ENCODE peak calls at places on chromosome 11, in nine cellular contexts. V is IMR-90, E is Peyer's patch, X is NB4, O is prostate gland, U is spleen, N is esophagus squamous epithelium, I is body of pancreas, D is ovary. G is an unnamed sample.

GRCh38 chr11:65410936-65411680 is 11.5 kb upstream of the NEAT1 start:
- DNase-seq in V (no peak), U (peak; percentile 71), N (no peak), O (no peak), E (peak; percentile 35), D (no peak), X (no peak), I (no peak), G (no peak)

GRCh38 chr11:134120143-134120850 is 51.4 kb downstream of the JAM3 start:
- DNase-seq in I (no peak), X (no peak), V (peak; percentile 97), N (no peak), D (peak; percentile 70), E (no peak), O (peak; percentile 64), U (no peak), G (no peak)

GRCh38 chr11:86873573-86874083 is 73.3 kb downstream of the PRSS23 start:
- DNase-seq in V (peak; percentile 31), D (no peak), U (no peak), I (no peak), E (no peak), N (no peak), X (no peak), O (no peak), G (no peak)

GRCh38 chr11:27719575-27719925 is 19.3 kb upstream of the BDNF start:
- DNase-seq in N (no peak), D (no peak), X (no peak), U (no peak), O (no peak), E (no peak), V (no peak), I (no peak), G (no peak)

GRCh38 chr11:82978422-82979099 is 77.0 kb downstream of the DDIAS start:
- DNase-seq in E (no peak), X (no peak), D (no peak), V (peak; percentile 90), I (no peak), U (no peak), N (no peak), O (no peak), G (peak; percentile 33)

GRCh38 chr11:102572537-102573220 is 42.1 kb upstream of the MMP7 start:
- DNase-seq in N (no peak), U (no peak), D (no peak), E (no peak), V (peak; percentile 7), O (no peak), I (no peak), X (no peak), G (no peak)

GRCh38 chr11:27293500-27294417 is 69.3 kb downstream of the CCDC34 start:
- DNase-seq in E (no peak), N (no peak), D (no peak), U (no peak), O (no peak), I (no peak), X (no peak), V (peak; percentile 68), G (no peak)

GRCh38 chr11:64593156-64594105 is 2.4 kb downstream of the SLC22A12 start:
- DNase-seq in N (no peak), O (no peak), I (no peak), X (no peak), E (peak; percentile 36), U (peak; percentile 58), D (no peak), V (no peak), G (no peak)

GRCh38 chr11:86134580-86135318 is 65.9 kb upstream of the PICALM start:
- DNase-seq in D (no peak), E (no peak), O (no peak), U (no peak), N (no peak), V (no peak), I (no peak), X (peak; percentile 85), G (no peak)

GRCh38 chr11:133978816-133979215 is 22.0 kb upstream of the IGSF9B start:
- DNase-seq in I (no peak), U (no peak), O (no peak), E (no peak), D (no peak), X (no peak), N (no peak), V (peak; percentile 3), G (peak; percentile 58)

GRCh38 chr11:28963189-28963588 is 855.0 kb downstream of the METTL15 start:
- DNase-seq in X (no peak), E (no peak), V (peak; percentile 83), N (no peak), I (no peak), U (no peak), O (no peak), D (no peak), G (no peak)

DNA sequence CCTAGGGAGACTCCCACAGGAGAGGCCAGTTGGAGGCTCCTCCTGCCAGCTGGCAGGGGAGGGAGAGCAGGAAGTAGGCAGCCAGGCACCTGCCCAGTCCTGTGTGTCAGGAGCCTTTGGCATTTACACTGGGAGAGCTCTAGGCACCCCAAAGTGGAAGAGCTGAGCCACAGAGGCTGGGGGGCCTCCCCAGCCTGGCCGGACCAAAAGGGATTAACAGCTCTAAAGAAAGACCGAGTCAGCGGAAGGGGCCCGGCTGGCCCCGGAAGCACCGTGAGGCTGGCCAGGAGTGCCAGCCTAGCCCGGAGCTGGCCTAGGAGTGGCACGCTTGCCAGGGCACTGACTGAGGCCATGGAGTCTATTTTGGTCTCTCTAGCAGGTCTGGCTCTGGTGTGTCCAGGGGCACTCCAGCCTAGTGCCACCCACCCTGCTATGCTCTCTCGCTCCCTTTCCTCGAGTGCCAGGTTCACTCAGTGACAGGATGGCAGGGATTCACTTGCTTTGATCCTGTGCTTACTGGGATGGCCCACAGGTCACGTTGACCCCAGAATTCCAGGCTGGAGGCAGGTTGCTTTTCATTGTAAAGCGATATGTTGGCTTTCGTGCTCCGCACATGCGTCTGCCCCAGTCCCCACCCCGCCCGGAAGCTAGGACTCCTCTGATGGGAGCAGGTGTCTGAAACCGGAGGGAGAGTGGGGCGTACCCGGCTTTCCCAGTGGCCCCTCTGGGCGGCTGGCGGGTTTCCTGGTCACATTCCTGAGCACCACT is 3.3 kb upstream of the KMT5B start:
- DNase-seq in E (peak; percentile 77), X (no peak), N (no peak), D (no peak), I (peak; percentile 34), V (no peak), U (no peak), O (peak; percentile 58), G (no peak)
- TF ChIP-seq POLR2A in E (peak; percentile 23), X (no peak), N (no peak), D (no peak), I (no peak), V (no peak), U (no peak), O (no peak), G (no peak)

GRCh38 chr11:66651011-66651410 is 12.5 kb downstream of the RBM4 start:
- DNase-seq in U (no peak), V (peak; percentile 66), E (no peak), N (no peak), I (no peak), D (no peak), O (no peak), X (no peak), G (no peak)

GRCh38 chr11:66641834-66642233 is 3.3 kb downstream of the RBM4 start:
- DNase-seq in E (no peak), V (no peak), O (no peak), D (no peak), N (no peak), I (no peak), U (no peak), X (no peak), G (no peak)

GRCh38 chr11:66649903-66650302 is 11.4 kb downstream of the RBM4 start:
- DNase-seq in I (no peak), N (no peak), O (no peak), X (no peak), U (no peak), D (no peak), V (no peak), E (no peak), G (no peak)

GRCh38 chr11:66643745-66644437 is 5.4 kb downstream of the RBM4 start:
- DNase-seq in X (no peak), N (no peak), D (no peak), E (no peak), V (no peak), O (no peak), I (no peak), U (no peak), G (no peak)

DNA sequence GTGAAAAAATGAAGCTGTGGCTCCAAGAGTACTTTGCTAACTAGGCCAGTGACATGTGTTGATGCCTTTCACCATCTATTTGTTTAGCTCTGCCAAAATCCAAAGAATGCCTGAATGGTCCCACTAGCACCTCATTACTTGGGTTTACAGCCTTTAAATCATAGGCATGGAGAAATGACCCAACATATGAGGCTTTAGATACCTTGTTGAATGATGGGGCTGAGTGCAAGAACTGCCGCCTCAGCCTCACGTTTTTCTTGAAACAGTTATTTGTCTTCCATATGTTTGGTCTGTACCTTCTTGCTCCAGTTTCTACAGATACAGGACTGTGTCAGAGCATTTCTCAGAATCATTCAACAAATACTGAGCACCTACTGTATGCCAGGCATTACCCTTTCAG is 8.4 kb downstream of the RBM4 start:
- DNase-seq in E (no peak), D (no peak), I (no peak), U (no peak), N (no peak), O (no peak), X (no peak), V (no peak), G (no peak)
- TF ChIP-seq POLR2A in E (no peak), D (no peak), I (no peak), U (no peak), N (no peak), O (no peak), X (no peak), V (no peak), G (no peak)

DNA sequence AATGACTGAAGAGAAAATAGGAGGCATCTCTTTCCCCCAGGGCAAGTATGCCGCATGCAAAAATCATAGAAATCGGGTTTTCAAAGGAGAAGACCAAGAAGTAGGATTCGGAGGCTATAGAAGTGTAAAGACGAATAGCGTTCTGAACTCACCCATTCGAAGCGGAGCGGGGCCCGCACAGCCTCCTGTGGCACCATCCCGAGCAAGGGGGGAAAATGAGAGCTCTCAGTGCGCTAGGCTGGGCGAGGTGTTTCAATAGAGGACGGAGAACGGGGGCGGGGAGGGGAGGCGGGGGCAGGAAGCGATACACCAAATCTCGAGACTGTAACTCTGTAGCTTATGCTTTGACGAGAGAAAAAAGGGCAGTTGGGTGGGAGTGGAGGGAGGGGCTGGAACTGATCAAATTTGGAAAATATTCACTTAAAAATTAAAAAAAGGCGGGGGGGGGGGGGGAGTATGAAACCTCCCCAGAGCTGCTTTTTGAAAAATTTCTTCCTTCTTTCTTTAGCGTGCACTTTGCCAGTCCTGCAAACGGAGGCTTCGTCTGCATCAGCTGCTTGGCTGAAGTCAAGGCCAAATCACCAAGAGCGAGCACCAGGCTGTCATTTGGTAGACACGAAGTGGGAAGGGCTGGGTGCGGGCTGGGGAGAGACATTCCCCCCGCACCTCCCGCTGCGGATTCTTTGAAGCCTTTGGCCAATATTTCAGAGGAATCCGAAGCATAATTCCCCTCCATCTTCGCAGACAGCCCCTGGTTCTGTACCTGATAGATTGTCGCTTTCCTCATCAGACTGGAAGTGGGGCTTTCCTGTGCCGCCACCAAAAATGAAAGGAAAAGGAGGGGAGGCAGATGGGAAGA is 15.6 kb downstream of the BLID start:
- DNase-seq in V (peak; percentile 68), D (peak; percentile 80), E (no peak), X (no peak), I (peak; percentile 38), U (no peak), N (no peak), O (peak; percentile 36), G (no peak)
- TF ChIP-seq POLR2A in V (peak; percentile 70), D (peak; percentile 43), E (no peak), X (no peak), I (peak; percentile 32), U (no peak), N (no peak), O (no peak), G (no peak)

GRCh38 chr11:10295056-10295901 is 1.3 kb upstream of the SBF2 start:
- DNase-seq in D (no peak), V (no peak), O (no peak), X (peak; percentile 55), N (no peak), U (no peak), E (no peak), I (no peak), G (no peak)
- TF ChIP-seq POLR2A in D (no peak), V (no peak), O (no peak), X (no peak), N (no peak), U (no peak), E (no peak), I (no peak), G (no peak)